ENCODE peak calls at places on chromosomes 3 and 15, in five cellular contexts. P, T, D, A and X are unnamed samples. For H3K4me1, the result is how much of the 10 kb centered on the place peaks cover.

GRCh38 chr3:89059201-89059600 is 48.2 kb upstream of the EPHA3 start:
- DNase-seq in T (no peak), P (no peak), D (no peak), A (no peak), X (no peak)

GRCh38 chr15:69357773-69358765 is 56.1 kb upstream of the KIF23 start:
- DNase-seq in A (no peak), D (peak), P (peak), T (peak), X (no peak)

GRCh38 chr3:189841474-189842205 is 210.5 kb downstream of the TP63 start:
- DNase-seq in P (peak), D (no peak), A (no peak), T (no peak), X (no peak)

GRCh38 chr3:119181765-119182164 is 8.4 kb downstream of the UPK1B start:
- DNase-seq in P (peak), T (no peak), A (no peak), D (peak), X (no peak)

GRCh38 chr3:33942483-33943150 is 144.2 kb downstream of the PDCD6IP start:
- DNase-seq in T (no peak), P (no peak), A (no peak), D (no peak), X (no peak)

GRCh38 chr3:133016838-133017309 is 21.3 kb upstream of the TMEM108 start:
- DNase-seq in A (no peak), D (no peak), T (no peak), P (no peak), X (no peak)

GRCh38 chr15:41561777-41562145 is 2.7 kb downstream of the TYRO3 start:
- DNase-seq in A (peak), T (no peak), P (no peak), D (no peak), X (no peak)

GRCh38 chr3:44942202-44942921 is 33.6 kb downstream of the ZDHHC3 start:
- DNase-seq in A (no peak), T (no peak), P (no peak), D (no peak), X (no peak)

GRCh38 chr3:102129774-102130608 is 280.7 kb downstream of the NFKBIZ start:
- DNase-seq in P (peak), T (no peak), D (no peak), A (no peak), X (no peak)

GRCh38 chr3:76065975-76066374 is 280.6 kb upstream of the ZNF717 start:
- DNase-seq in T (no peak), D (no peak), P (no peak), A (no peak), X (no peak)

GRCh38 chr15:69526696-69527095 is 74.1 kb downstream of the RPLP1 start:
- DNase-seq in A (no peak), T (no peak), D (no peak), P (no peak), X (no peak)

GRCh38 chr3:17775073-17775472 is 32.6 kb upstream of the TBC1D5 start:
- DNase-seq in P (no peak), T (no peak), A (no peak), D (no peak), X (no peak)

GRCh38 chr3:69197922-69198540 is 75.6 kb upstream of the LMOD3 start:
- DNase-seq in T (no peak), P (no peak), D (no peak), A (no peak), X (no peak)

GRCh38 chr15:37031198-37031597 is 69.2 kb downstream of the MEIS2 start:
- DNase-seq in P (no peak), D (no peak), T (no peak), A (no peak), X (no peak)

GRCh38 chr15:58243083-58243482 is 104.9 kb downstream of the AQP9 start:
- DNase-seq in A (no peak), P (no peak), D (no peak), T (no peak), X (no peak)

GRCh38 chr3:73727117-73727802 is 102.5 kb upstream of the PDZRN3 start:
- DNase-seq in T (no peak), D (no peak), P (peak), A (no peak), X (no peak)

GRCh38 chr3:144029769-144030168 is 58.1 kb downstream of the DIPK2A start:
- DNase-seq in A (no peak), T (no peak), P (no peak), D (no peak), X (no peak)

GRCh38 chr3:64184621-64185020 is 40.6 kb downstream of the PRICKLE2 start:
- DNase-seq in A (no peak), T (no peak), D (no peak), P (no peak), X (no peak)

GRCh38 chr15:90570643-90571042 is 40.9 kb downstream of the CRTC3 start:
- DNase-seq in P (no peak), D (no peak), T (no peak), A (no peak), X (no peak)

GRCh38 chr15:66774001-66774814 is 72.2 kb downstream of the SMAD6 start:
- DNase-seq in D (peak), P (peak), A (peak), T (peak), X (no peak)

GRCh38 chr3:71348001-71348632 is 235.4 kb downstream of the FOXP1 start:
- DNase-seq in T (no peak), D (no peak), A (no peak), P (no peak), X (no peak)

GRCh38 chr3:123449092-123449985 is 449 bp upstream of the ADCY5 start:
- DNase-seq in A (no peak), T (peak), D (no peak), P (peak), X (no peak)
- H3K4me3 ChIP-seq in A (peak), T (no peak), D (peak), P (peak), X (peak)

GRCh38 chr15:55246567-55246966 is 43.0 kb downstream of the RAB27A start:
- DNase-seq in A (no peak), P (no peak), D (peak), T (no peak), X (no peak)
- H3K4me1 ChIP-seq in A (under half), P (under half), D (under half), T (under half), X (under half)

GRCh38 chr15:43519207-43519606 is 1.8 kb downstream of the MAP1A start:
- DNase-seq in T (no peak), D (no peak), A (no peak), P (no peak), X (no peak)
- H3K4me3 ChIP-seq in T (no peak), D (no peak), A (no peak), P (no peak), X (no peak)

DNA sequence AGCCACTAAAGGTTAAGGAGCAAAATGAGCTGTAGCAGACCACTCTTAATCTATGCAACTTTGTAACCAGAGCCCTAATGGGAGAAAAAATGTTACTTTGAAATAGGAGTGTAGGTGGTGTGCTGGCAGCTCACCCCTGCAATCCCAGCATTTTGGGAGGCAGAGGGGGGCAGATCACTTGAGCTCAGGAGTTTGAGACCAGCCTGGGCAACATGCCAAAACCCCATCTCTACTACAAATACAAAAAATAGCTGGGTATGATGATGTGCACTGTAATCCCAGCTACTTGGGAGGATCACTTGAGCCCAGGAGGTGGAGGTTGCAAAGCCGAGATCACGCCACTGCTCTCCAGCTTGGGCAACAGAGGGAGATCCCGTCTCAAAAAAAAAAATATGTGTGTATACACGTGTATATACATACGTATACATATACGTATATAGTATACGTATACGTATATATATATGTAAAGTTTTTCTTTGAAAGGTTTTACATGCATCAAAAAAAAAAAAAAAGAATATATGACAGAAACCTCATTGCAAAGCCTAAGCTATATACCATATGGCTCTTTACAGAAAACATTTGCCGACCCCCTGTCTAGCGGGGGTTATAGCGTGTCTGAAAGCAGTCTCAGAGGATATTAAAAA is 15.7 kb downstream of the CAPN7 start:
- DNase-seq in D (no peak), A (no peak), P (no peak), T (no peak), X (no peak)
- H3K4me1 ChIP-seq in D (under half), A (under half), P (under half), T (under half), X (under half)

GRCh38 chr3:62094461-62094860 is 278.9 kb downstream of the FEZF2 start:
- DNase-seq in D (no peak), A (no peak), P (no peak), T (no peak), X (no peak)

GRCh38 chr3:62095080-62095479 is 278.3 kb downstream of the FEZF2 start:
- DNase-seq in A (no peak), P (no peak), T (no peak), D (no peak), X (no peak)

GRCh38 chr3:62096521-62096920 is 276.8 kb downstream of the FEZF2 start:
- DNase-seq in P (no peak), D (no peak), A (no peak), T (no peak), X (no peak)

GRCh38 chr3:62097121-62097520 is 276.2 kb downstream of the FEZF2 start:
- DNase-seq in D (no peak), T (no peak), A (no peak), P (no peak), X (no peak)

DNA sequence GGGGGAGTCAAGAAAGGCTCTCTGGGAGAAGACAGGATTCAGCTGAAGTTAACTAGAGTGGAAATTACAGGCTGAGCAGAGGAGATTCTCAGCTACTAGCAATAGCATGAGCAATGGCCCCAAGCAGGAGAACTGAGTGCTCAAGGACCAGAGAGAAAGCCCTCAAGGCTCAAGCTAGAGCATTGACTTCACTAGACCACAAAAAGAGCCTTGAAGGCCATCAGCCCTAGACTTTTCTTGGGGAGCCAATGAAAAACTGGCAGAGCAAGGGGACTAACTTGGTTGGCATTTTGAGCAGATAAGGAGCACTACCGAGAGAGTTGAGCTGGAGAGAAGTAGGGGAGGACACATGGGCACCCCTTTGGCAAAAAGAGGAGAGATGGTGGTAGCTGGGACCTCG is 277.6 kb downstream of the FEZF2 start:
- DNase-seq in T (no peak), D (no peak), P (no peak), A (no peak), X (no peak)
- H3K4me3 ChIP-seq in T (no peak), D (no peak), P (no peak), A (no peak), X (no peak)

DNA sequence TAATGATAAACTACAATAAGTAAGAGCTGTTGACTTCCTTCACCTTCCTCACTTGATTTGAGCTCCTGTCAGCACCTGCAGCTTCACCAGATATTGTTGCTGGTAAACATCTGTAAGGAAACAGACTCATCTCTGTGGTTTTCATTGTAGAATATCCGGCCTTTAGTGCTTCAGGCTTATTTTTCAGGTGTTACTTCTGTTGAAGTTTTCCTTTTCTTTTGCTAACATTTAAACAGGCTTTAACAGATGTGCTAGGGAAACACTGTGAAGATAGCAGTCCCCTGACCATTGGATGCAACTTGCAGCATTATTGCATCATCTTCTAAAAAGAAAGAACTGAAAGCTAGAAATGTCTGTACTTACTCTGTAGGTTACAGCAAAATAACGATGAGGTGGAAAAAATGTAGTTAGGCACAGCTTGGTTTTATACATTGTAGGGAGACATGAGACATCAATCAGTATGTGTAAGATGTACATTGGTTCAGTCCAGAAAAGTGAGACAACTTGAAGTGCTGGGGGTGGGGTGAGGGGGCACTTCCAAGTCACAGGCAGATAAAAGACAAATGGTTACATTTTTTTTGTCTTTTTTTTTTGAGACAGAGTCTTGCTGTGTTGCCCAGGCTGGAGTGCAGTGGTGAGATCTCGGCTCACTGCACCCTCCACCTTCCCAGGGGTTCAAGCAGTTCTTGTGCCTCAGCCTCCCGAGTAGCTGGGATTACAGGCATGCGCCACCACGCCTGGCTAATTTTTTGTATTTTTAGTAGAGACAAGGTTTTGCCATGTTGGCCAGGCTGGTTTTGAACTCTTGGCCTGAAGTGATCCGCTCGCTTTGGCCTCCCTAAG is 10.2 kb downstream of the EDEM1 start:
- DNase-seq in P (no peak), A (no peak), T (no peak), D (no peak), X (no peak)
- H3K4me1 ChIP-seq in P (under half), A (under half), T (under half), D (under half), X (half or more)

GRCh38 chr15:93378547-93378946 is 289.5 kb upstream of the RGMA start:
- DNase-seq in T (no peak), D (no peak), P (no peak), A (no peak), X (no peak)

GRCh38 chr15:93384886-93385285 is 295.9 kb upstream of the RGMA start:
- DNase-seq in P (no peak), D (no peak), A (no peak), T (no peak), X (no peak)

DNA sequence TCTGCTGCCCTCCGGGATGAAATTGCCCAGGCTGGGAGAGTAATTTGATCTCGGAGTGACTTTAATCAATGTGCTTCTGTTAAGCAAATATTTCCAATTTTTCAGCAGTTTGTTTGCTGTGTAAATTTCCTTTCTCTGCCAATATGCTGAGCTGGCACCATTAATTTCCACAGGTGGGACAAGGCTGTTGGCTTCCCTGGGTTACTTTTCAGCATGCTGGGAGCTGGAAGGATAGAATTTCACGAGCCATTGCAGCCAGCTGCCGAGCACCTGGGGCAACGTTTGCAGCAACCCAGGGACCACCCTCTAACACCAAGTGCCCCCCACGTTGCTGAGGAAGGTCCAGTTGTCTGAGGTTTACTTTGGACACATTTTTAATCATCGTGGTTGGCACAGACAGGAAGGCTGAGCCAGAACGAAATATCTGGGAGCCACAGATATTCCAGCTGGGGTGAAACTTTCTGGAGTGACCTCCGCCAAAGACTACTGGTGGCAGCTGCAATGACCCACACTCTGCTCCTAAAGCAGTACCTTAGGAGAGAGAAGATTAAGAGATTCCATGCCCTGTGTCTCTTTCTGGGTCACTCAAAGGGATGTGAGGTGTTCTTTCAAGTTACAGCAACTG is 293.3 kb upstream of the RGMA start:
- DNase-seq in D (peak), P (no peak), T (no peak), A (no peak), X (no peak)
- H3K4me3 ChIP-seq in D (no peak), P (no peak), T (no peak), A (no peak), X (no peak)

GRCh38 chr3:29533992-29534391 is 253.1 kb downstream of the RBMS3 start:
- DNase-seq in P (peak), D (no peak), A (no peak), T (no peak), X (no peak)
- H3K4me1 ChIP-seq in P (under half), D (under half), A (under half), T (under half), X (under half)